ENCODE peak calls at places on chromosome 12, in eight cellular contexts. P, D, B, I, F, H, C and N are unnamed samples.
A peak's percentile ranks its signal among the peaks of the same experiment; 100 is the strongest.

GRCh38 chr12:49342914-49343731 is 3.6 kb upstream of the DNAJC22 start:
- DNase-seq in P (no peak), D (peak; percentile 52), B (no peak), I (no peak), F (no peak), H (no peak), C (no peak), N (no peak)

GRCh38 chr12:111349748-111350520 is 19.0 kb downstream of the PHETA1 start:
- DNase-seq in P (no peak), D (no peak), B (no peak), I (no peak), F (no peak), H (no peak), C (no peak), N (no peak)

GRCh38 chr12:112858776-112859175 is 48.0 kb upstream of the OAS1 start:
- DNase-seq in P (no peak), D (no peak), B (no peak), I (no peak), F (no peak), H (no peak), C (no peak), N (no peak)

GRCh38 chr12:128613821-128614220 is 209.9 kb downstream of the SLC15A4 start:
- DNase-seq in P (no peak), D (no peak), B (no peak), I (no peak), F (no peak), H (no peak), C (no peak), N (no peak)

GRCh38 chr12:50050410-50051280 is 6.8 kb upstream of the ASIC1 start:
- DNase-seq in P (no peak), D (peak; percentile 70), B (peak; percentile 87), I (peak; percentile 40), F (no peak), H (peak; percentile 82), C (no peak), N (no peak)

GRCh38 chr12:128992550-128992949 is 139.3 kb downstream of the GLT1D1 start:
- DNase-seq in P (no peak), D (no peak), B (no peak), I (no peak), F (no peak), H (no peak), C (no peak), N (no peak)

GRCh38 chr12:58608711-58609110 is 311.6 kb downstream of the LRIG3 start:
- DNase-seq in P (no peak), D (no peak), B (no peak), I (no peak), F (no peak), H (no peak), C (no peak), N (no peak)

GRCh38 chr12:117380083-117380482 is 18.7 kb upstream of the NOS1 start:
- DNase-seq in P (no peak), D (no peak), B (no peak), I (no peak), F (no peak), H (no peak), C (no peak), N (no peak)

GRCh38 chr12:91142184-91142583 is 30.9 kb upstream of the LUM start:
- DNase-seq in P (no peak), D (no peak), B (no peak), I (no peak), F (no peak), H (peak; percentile 63), C (no peak), N (no peak)

GRCh38 chr12:15268927-15269552 is 47.8 kb upstream of the RERG start:
- DNase-seq in P (peak; percentile 2), D (no peak), B (peak; percentile 11), I (peak; percentile 26), F (peak; percentile 43), H (peak; percentile 65), C (peak; percentile 1), N (peak; percentile 23)

GRCh38 chr12:49244161-49244560 is 20.7 kb upstream of the TUBA1C start:
- DNase-seq in P (no peak), D (no peak), B (no peak), I (no peak), F (no peak), H (no peak), C (no peak), N (no peak)

GRCh38 chr12:72296389-72296788 is 24.2 kb downstream of the TRHDE start:
- DNase-seq in P (no peak), D (no peak), B (no peak), I (no peak), F (no peak), H (no peak), C (no peak), N (no peak)

GRCh38 chr12:103140217-103140616 is 182.7 kb downstream of the ASCL1 start:
- DNase-seq in P (no peak), D (no peak), B (no peak), I (no peak), F (no peak), H (no peak), C (no peak), N (no peak)

GRCh38 chr12:76277480-76277879 is 70.7 kb downstream of the BBS10 start:
- DNase-seq in P (no peak), D (no peak), B (no peak), I (no peak), F (no peak), H (no peak), C (no peak), N (no peak)

GRCh38 chr12:3964404-3964803 is 91.2 kb upstream of the PARP11 start:
- DNase-seq in P (peak; percentile 5), D (no peak), B (no peak), I (peak; percentile 45), F (no peak), H (no peak), C (no peak), N (no peak)

GRCh38 chr12:96425321-96425720 is 25.1 kb upstream of the CDK17 start:
- DNase-seq in P (peak; percentile 6), D (no peak), B (no peak), I (no peak), F (no peak), H (peak; percentile 66), C (no peak), N (no peak)

GRCh38 chr12:64427988-64428387 is 23.8 kb downstream of the XPOT start:
- DNase-seq in P (no peak), D (no peak), B (no peak), I (no peak), F (no peak), H (no peak), C (no peak), N (no peak)

GRCh38 chr12:23093488-23093887 is 468.5 kb downstream of the ETNK1 start:
- DNase-seq in P (no peak), D (no peak), B (no peak), I (no peak), F (no peak), H (no peak), C (no peak), N (no peak)